ENCODE peak calls at places on chromosome 18, in eight cellular contexts. U, J, Y, C, K, F, Q and O are unnamed samples.
A peak's percentile ranks its signal among the peaks of the same experiment; 100 is the strongest.

GRCh38 chr18:8673276-8674209 is 31.8 kb upstream of the MTCL1 start:
- DNase-seq in U (no peak), J (no peak), Y (no peak), C (no peak), K (no peak), F (no peak), Q (no peak), O (no peak)

GRCh38 chr18:54958711-54959625 is at the start of gene CCDC68:
- DNase-seq in U (peak; percentile 65), J (no peak), Y (no peak), C (no peak), K (no peak), F (no peak), Q (no peak), O (peak; percentile 40)

GRCh38 chr18:44181951-44182350 is 498.7 kb upstream of the SETBP1 start:
- DNase-seq in U (no peak), J (no peak), Y (no peak), C (no peak), K (no peak), F (no peak), Q (no peak), O (no peak)

GRCh38 chr18:62437520-62438329 is 85.1 kb upstream of the ZCCHC2 start:
- DNase-seq in U (peak; percentile 44), J (no peak), Y (no peak), C (no peak), K (no peak), F (no peak), Q (no peak), O (peak; percentile 80)

GRCh38 chr18:48575658-48576453 is 37.0 kb downstream of the CTIF start:
- DNase-seq in U (no peak), J (no peak), Y (no peak), C (no peak), K (no peak), F (no peak), Q (peak; percentile 90), O (peak; percentile 64)

GRCh38 chr18:50172367-50172766 is 22.6 kb downstream of the MYO5B start:
- DNase-seq in U (no peak), J (no peak), Y (no peak), C (no peak), K (no peak), F (no peak), Q (no peak), O (no peak)

GRCh38 chr18:79576686-79577351 is 102.8 kb upstream of the CTDP1 start:
- DNase-seq in U (peak; percentile 90), J (peak; percentile 52), Y (no peak), C (no peak), K (no peak), F (peak; percentile 46), Q (peak; percentile 49), O (peak; percentile 68)

GRCh38 chr18:3456686-3457069 is 6.7 kb downstream of the TGIF1 start:
- DNase-seq in U (no peak), J (no peak), Y (no peak), C (peak; percentile 78), K (no peak), F (no peak), Q (peak; percentile 13), O (no peak)

GRCh38 chr18:8073167-8073566 is 506.1 kb downstream of the PTPRM start:
- DNase-seq in U (no peak), J (no peak), Y (no peak), C (no peak), K (no peak), F (no peak), Q (no peak), O (no peak)

GRCh38 chr18:12287684-12288405 is 20.2 kb upstream of the TUBB6 start:
- DNase-seq in U (peak; percentile 90), J (peak; percentile 71), Y (no peak), C (peak; percentile 82), K (no peak), F (no peak), Q (peak; percentile 90), O (peak; percentile 91)

GRCh38 chr18:60372598-60372997 is at the start of gene MC4R:
- DNase-seq in U (peak; percentile 22), J (no peak), Y (no peak), C (peak; percentile 78), K (no peak), F (no peak), Q (peak; percentile 86), O (no peak)

GRCh38 chr18:35322486-35323258 is 21.5 kb downstream of the ZNF24 start:
- DNase-seq in U (no peak), J (no peak), Y (no peak), C (no peak), K (no peak), F (no peak), Q (no peak), O (no peak)